ENCODE peak calls at places on chromosomes 5 and 9, in seven cellular contexts. A is kidney glomerular epithelial cell; P is activated naive CD8-positive, alpha-beta T cell treated with anti-CD3 and anti-CD28 coated beads, Interleukin-2, amount 10 ng/mL, durations not matched to agents 7 days and 5 days; M is iris pigment epithelial cell; D is EL; I is anterior cingulate cortex; B is NCI-H1417. K is an unnamed sample.

GRCh38 chr5:147831465-147831864 is at the start of gene SPINK1:
- DNase-seq in I (no peak), A (no peak), B (no peak), M (no peak), P (no peak), D (no peak), K (no peak)

GRCh38 chr5:139385061-139385889 is 2.2 kb upstream of the SLC23A1 start:
- DNase-seq in B (no peak), P (no peak), I (no peak), D (no peak), M (no peak), A (no peak), K (no peak)

GRCh38 chr9:68619636-68620035 is 79.0 kb upstream of the TMEM252 start:
- DNase-seq in M (peak), I (no peak), B (peak), A (no peak), D (no peak), P (no peak), K (no peak)

GRCh38 chr5:176609724-176610429 is at the start of gene GPRIN1:
- DNase-seq in A (peak), B (peak), I (no peak), P (peak), D (peak), M (peak), K (no peak)

GRCh38 chr5:175557778-175558177 is 79.4 kb downstream of the SFXN1 start:
- DNase-seq in M (no peak), B (no peak), A (no peak), I (no peak), D (no peak), P (no peak), K (no peak)

GRCh38 chr5:177357459-177358332 is at the start of gene RGS14:
- DNase-seq in I (peak), D (peak), P (peak), A (no peak), B (peak), M (peak), K (no peak)

GRCh38 chr9:90023861-90024260 is 419.0 kb downstream of the GADD45G start:
- DNase-seq in M (no peak), I (no peak), B (no peak), D (no peak), P (no peak), A (no peak), K (no peak)

GRCh38 chr9:100600511-100601079 is 22.7 kb downstream of the CAVIN4 start:
- DNase-seq in I (no peak), P (no peak), D (no peak), M (no peak), B (no peak), A (no peak), K (no peak)

K was measured in kidney epithelial cell.